ENCODE peak calls at places on chromosomes 16 and 17, in four cellular contexts. R, F, J and B are unnamed samples.

GRCh38 chr17:60106377-60107059 is 27.8 kb upstream of the HEATR6 start:
- DNase-seq in F (no peak), R (no peak), J (no peak), B (no peak)

GRCh38 chr16:83211711-83212110 is 584.9 kb downstream of the CDH13 start:
- DNase-seq in R (no peak), F (no peak), J (no peak), B (no peak)

GRCh38 chr17:36072431-36073121 is 8.5 kb downstream of the CCL18 start:
- DNase-seq in R (peak), J (no peak), F (peak), B (no peak)

GRCh38 chr16:8173111-8173644 is 417.1 kb downstream of the TMEM114 start:
- DNase-seq in R (peak), J (no peak), F (peak), B (peak)

GRCh38 chr16:17266606-17267313 is 204.0 kb downstream of the XYLT1 start:
- DNase-seq in R (no peak), J (no peak), F (peak), B (no peak)

GRCh38 chr17:71438631-71439146 is 682.1 kb upstream of the SOX9 start:
- DNase-seq in R (peak), J (no peak), F (peak), B (peak)

GRCh38 chr17:81338301-81339179 is 43.4 kb upstream of the SLC38A10 start:
- DNase-seq in J (no peak), F (no peak), R (no peak), B (no peak)

GRCh38 chr17:81858967-81859905 is 1.1 kb downstream of the P4HB start:
- DNase-seq in R (no peak), F (no peak), J (no peak), B (no peak)

GRCh38 chr16:882256-882655 is 81.7 kb upstream of the GNG13 start:
- DNase-seq in J (no peak), R (no peak), F (no peak), B (no peak)

GRCh38 chr17:73278465-73279453 is 17.1 kb upstream of the CPSF4L start:
- DNase-seq in R (peak), J (no peak), F (no peak), B (no peak)